ENCODE peak calls at places on chromosomes 16 and 17, in seven cellular contexts. W is nucleus accumbens, Q is AG08396, X is HFFc6, F is HS-27A, B is ascending aorta, C is DMS153. A is an unnamed sample.

GRCh38 chr16:17387226-17387625 is 83.5 kb downstream of the XYLT1 start:
- DNase-seq in W (no peak), Q (no peak), X (no peak), F (no peak), B (no peak), C (no peak), A (no peak)

GRCh38 chr16:24364596-24364995 is 108.5 kb downstream of the CACNG3 start:
- DNase-seq in W (no peak), Q (no peak), X (no peak), F (no peak), B (no peak), C (no peak), A (no peak)

GRCh38 chr17:419073-419735 is 66.6 kb upstream of the RPH3AL start:
- DNase-seq in W (no peak), Q (no peak), X (no peak), F (no peak), B (peak; percentile 51), C (no peak), A (no peak)

GRCh38 chr17:66487933-66488572 is 185.6 kb downstream of the PRKCA start:
- DNase-seq in W (no peak), Q (no peak), X (no peak), F (no peak), B (no peak), C (no peak), A (no peak)

GRCh38 chr17:43431741-43432523 is 33.1 kb downstream of the ARL4D start:
- DNase-seq in W (no peak), Q (no peak), X (no peak), F (no peak), B (no peak), C (peak; percentile 19), A (no peak)

GRCh38 chr16:53091508-53092211 is 36.9 kb downstream of the CHD9 start:
- DNase-seq in W (peak; percentile 95), Q (peak; percentile 57), X (peak; percentile 89), F (no peak), B (peak; percentile 76), C (no peak), A (no peak)

GRCh38 chr16:997440-998051 is 16.0 kb downstream of the SOX8 start:
- DNase-seq in W (no peak), Q (no peak), X (peak; percentile 65), F (no peak), B (no peak), C (peak; percentile 7), A (peak; percentile 78)

GRCh38 chr17:57498443-57498842 is 242.1 kb downstream of the MSI2 start:
- DNase-seq in W (no peak), Q (no peak), X (no peak), F (no peak), B (no peak), C (no peak), A (no peak)

GRCh38 chr16:30985401-30986128 is 558 bp downstream of the HSD3B7 start:
- DNase-seq in W (no peak), Q (peak; percentile 60), X (peak; percentile 12), F (no peak), B (no peak), C (peak; percentile 70), A (peak; percentile 66)

GRCh38 chr17:33192961-33193911 is 99.9 kb downstream of the ASIC2 start:
- DNase-seq in W (no peak), Q (no peak), X (no peak), F (no peak), B (peak; percentile 9), C (no peak), A (no peak)

GRCh38 chr17:74045608-74046007 is 157.9 kb upstream of the RPL38 start:
- DNase-seq in W (no peak), Q (no peak), X (no peak), F (no peak), B (no peak), C (no peak), A (no peak)

GRCh38 chr16:89006036-89006752 is 29.2 kb upstream of the CBFA2T3 start:
- DNase-seq in W (no peak), Q (no peak), X (no peak), F (no peak), B (no peak), C (no peak), A (no peak)

GRCh38 chr16:6643083-6643686 is 689.5 kb upstream of the RBFOX1 start:
- DNase-seq in W (no peak), Q (peak; percentile 22), X (peak; percentile 34), F (peak; percentile 8), B (peak; percentile 70), C (peak; percentile 39), A (peak; percentile 57)

GRCh38 chr17:80168371-80168770 is 1.5 kb upstream of the CARD14 start:
- DNase-seq in W (no peak), Q (peak; percentile 18), X (no peak), F (no peak), B (no peak), C (no peak), A (no peak)

GRCh38 chr16:86798247-86799041 is 220.1 kb downstream of the FOXL1 start:
- DNase-seq in W (no peak), Q (no peak), X (no peak), F (no peak), B (no peak), C (no peak), A (no peak)